ENCODE peak calls at places on chromosomes 6 and 20, in six cellular contexts. I is PC-3, Z is fibroblast of mammary gland, A is psoas muscle, R is cardiac muscle cell, U is upper lobe of left lung. E is an unnamed sample.

GRCh38 chr6:170238741-170239565 is 51.9 kb downstream of the DLL1 start:
- DNase-seq in A (no peak), I (no peak), Z (no peak), R (no peak), U (no peak), E (no peak)

GRCh38 chr6:15594512-15595241 is 68.2 kb downstream of the DTNBP1 start:
- DNase-seq in I (no peak), A (no peak), Z (no peak), R (no peak), U (no peak), E (no peak)

GRCh38 chr6:168526841-168527281 is 85.9 kb downstream of the SMOC2 start:
- DNase-seq in I (no peak), Z (peak), U (peak), R (peak), A (peak), E (no peak)

GRCh38 chr6:93419304-93420162 is at the start of gene EPHA7:
- DNase-seq in A (peak), I (peak), R (peak), U (peak), Z (peak), E (peak)

GRCh38 chr20:23242556-23243180 is 107.9 kb upstream of the NXT1 start:
- DNase-seq in Z (no peak), U (no peak), I (no peak), R (no peak), A (no peak), E (no peak)

GRCh38 chr6:135182993-135183531 is 2.0 kb downstream of the MYB start:
- DNase-seq in U (peak), I (peak), A (no peak), Z (no peak), R (no peak), E (no peak)

GRCh38 chr20:45595235-45595634 is 16.2 kb upstream of the WFDC8 start:
- DNase-seq in A (no peak), I (no peak), U (no peak), R (no peak), Z (no peak), E (no peak)

GRCh38 chr6:27176096-27176495 is 71.4 kb upstream of the PRSS16 start:
- DNase-seq in U (no peak), I (no peak), R (peak), A (no peak), Z (peak), E (peak)

GRCh38 chr6:115830895-115831294 is 229.8 kb downstream of the FRK start:
- DNase-seq in U (no peak), A (no peak), R (peak), I (peak), Z (no peak), E (no peak)

GRCh38 chr6:28734443-28734959 is 189.3 kb downstream of the TRIM27 start:
- DNase-seq in A (no peak), I (no peak), U (no peak), R (no peak), Z (no peak), E (no peak)

GRCh38 chr20:41594514-41595322 is 23.5 kb downstream of the CHD6 start:
- DNase-seq in Z (no peak), A (no peak), I (no peak), R (no peak), U (no peak), E (no peak)

GRCh38 chr6:72322778-72323177 is 299.1 kb upstream of the KCNQ5 start:
- DNase-seq in R (peak), Z (peak), A (no peak), I (no peak), U (no peak), E (peak)

GRCh38 chr20:52129611-52130010 is 62.0 kb downstream of the ZFP64 start:
- DNase-seq in I (no peak), U (no peak), R (no peak), Z (no peak), A (no peak), E (peak)

GRCh38 chr6:139496654-139497343 is 122.4 kb upstream of the CITED2 start:
- DNase-seq in R (no peak), Z (no peak), U (no peak), I (no peak), A (no peak), E (no peak)

GRCh38 chr6:41066867-41067304 is 5.3 kb downstream of the OARD1 start:
- DNase-seq in I (peak), R (peak), Z (peak), A (peak), U (peak), E (peak)

GRCh38 chr6:43771858-43772570 is 2.0 kb downstream of the VEGFA start:
- DNase-seq in A (peak), Z (no peak), U (peak), I (peak), R (peak), E (peak)

GRCh38 chr6:156191895-156192294 is 585.3 kb upstream of the ARID1B start:
- DNase-seq in R (no peak), U (no peak), Z (no peak), A (no peak), I (no peak), E (no peak)

GRCh38 chr6:105452924-105453756 is 50.3 kb upstream of the PREP start:
- DNase-seq in U (peak), Z (no peak), A (no peak), R (no peak), I (no peak), E (no peak)

GRCh38 chr20:11094196-11094595 is 420.4 kb upstream of the JAG1 start:
- DNase-seq in Z (no peak), R (no peak), A (no peak), U (no peak), I (no peak), E (no peak)

GRCh38 chr6:26088344-26088743 is 1.1 kb downstream of the HFE start:
- DNase-seq in Z (peak), U (no peak), A (no peak), R (no peak), I (no peak), E (no peak)

GRCh38 chr20:48538856-48539255 is 288.9 kb downstream of the PREX1 start:
- DNase-seq in A (no peak), U (no peak), R (no peak), I (peak), Z (no peak), E (no peak)

GRCh38 chr20:48547682-48548081 is 280.1 kb downstream of the PREX1 start:
- DNase-seq in Z (no peak), I (no peak), U (no peak), R (no peak), A (no peak), E (no peak)

GRCh38 chr20:48541581-48542071 is 286.2 kb downstream of the PREX1 start:
- DNase-seq in R (no peak), I (no peak), U (no peak), Z (no peak), A (no peak), E (no peak)

GRCh38 chr20:48544402-48545333 is 283.1 kb downstream of the PREX1 start:
- DNase-seq in R (no peak), A (no peak), Z (no peak), U (no peak), I (peak), E (no peak)
- TF ChIP-seq CTCF in R (no peak), A (no peak), Z (no peak), U (no peak), I (no peak), E (no peak)

DNA sequence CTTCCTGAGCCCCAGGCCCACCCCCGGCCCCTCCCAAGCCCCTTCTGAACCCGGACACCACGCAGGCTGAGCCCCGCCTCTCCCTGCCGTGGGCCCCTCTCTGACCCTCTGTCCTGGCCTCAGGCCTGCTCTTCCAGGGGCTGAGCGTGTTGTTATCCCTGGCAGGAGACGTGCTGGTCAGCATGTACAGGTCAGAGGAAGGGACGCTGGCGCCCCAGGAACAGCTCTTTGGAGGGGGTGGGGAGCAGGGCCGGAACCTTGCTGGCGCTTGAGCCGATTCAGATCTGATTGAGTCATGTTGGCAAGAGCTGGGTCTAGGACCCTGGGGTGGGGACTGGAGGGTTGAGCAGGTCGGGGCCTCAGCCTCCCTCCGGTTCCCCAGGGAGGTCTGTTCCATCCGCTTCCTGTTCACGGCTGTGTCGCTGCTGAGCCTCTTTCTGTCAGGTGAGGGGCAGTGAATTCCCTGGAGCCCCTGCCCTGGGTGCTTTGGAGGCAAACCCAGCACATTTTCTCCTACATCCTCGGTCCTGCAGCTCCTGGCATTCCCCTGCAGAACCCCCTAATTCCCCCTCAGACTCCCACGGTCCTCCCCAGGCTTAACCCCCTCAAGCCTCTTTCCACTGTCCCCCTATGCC is 1.9 kb downstream of the SPAG4 start:
- DNase-seq in I (peak), Z (peak), A (peak), U (peak), R (peak), E (peak)
- H3K4me3 ChIP-seq in I (peak), Z (peak), A (peak), U (peak), R (peak), E (peak)

GRCh38 chr6:129558248-129558647 is 151.7 kb downstream of the ARHGAP18 start:
- DNase-seq in Z (no peak), I (no peak), R (no peak), A (no peak), U (no peak), E (no peak)

GRCh38 chr6:129552413-129552812 is 157.6 kb downstream of the ARHGAP18 start:
- DNase-seq in I (no peak), A (no peak), U (no peak), R (no peak), Z (no peak), E (no peak)

GRCh38 chr6:129555206-129555832 is 154.7 kb downstream of the ARHGAP18 start:
- DNase-seq in A (no peak), R (peak), Z (peak), I (no peak), U (no peak), E (peak)
- TF ChIP-seq CTCF in A (no peak), R (no peak), Z (no peak), I (no peak), U (no peak), E (no peak)

GRCh38 chr6:85458782-85459181 is 8.9 kb downstream of the NT5E start:
- DNase-seq in A (no peak), U (no peak), I (peak), Z (no peak), R (no peak), E (peak)
- H3K4me3 ChIP-seq in A (no peak), U (no peak), I (peak), Z (no peak), R (no peak), E (no peak)

GRCh38 chr20:19802492-19803158 is 44.6 kb downstream of the RIN2 start:
- DNase-seq in I (peak), Z (no peak), A (no peak), U (no peak), R (no peak), E (no peak)
- TF ChIP-seq CTCF in I (peak), Z (no peak), A (peak), U (no peak), R (peak), E (no peak)

GRCh38 chr20:43941476-43942212 is 27.0 kb downstream of the TOX2 start:
- DNase-seq in U (no peak), R (peak), Z (peak), A (no peak), I (peak), E (no peak)
- H3K4me3 ChIP-seq in U (no peak), R (no peak), Z (no peak), A (no peak), I (no peak), E (no peak)

DNA sequence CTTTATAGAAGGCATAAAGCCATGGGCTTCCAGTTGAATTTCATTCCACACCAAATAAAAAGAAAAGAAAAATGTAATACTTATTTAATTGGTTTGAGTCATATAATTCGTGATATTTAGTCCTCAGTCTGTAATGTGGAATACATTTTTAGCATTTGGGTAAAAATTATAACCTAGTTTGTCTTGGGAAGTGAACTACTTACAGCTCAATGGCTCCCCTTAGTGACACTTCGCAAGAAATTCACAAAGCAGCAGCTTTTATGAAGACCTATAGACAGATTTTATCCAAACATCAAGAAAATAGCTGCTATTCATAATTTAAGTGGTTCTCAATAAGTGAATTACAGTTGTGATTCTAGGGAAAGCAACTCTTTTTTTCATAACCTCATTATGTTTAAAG is 72.1 kb downstream of the RSPO3 start:
- DNase-seq in Z (peak), R (peak), A (no peak), I (peak), U (no peak), E (peak)
- TF ChIP-seq CTCF in Z (peak), R (peak), A (peak), I (peak), U (no peak), E (peak)

GRCh38 chr6:18247002-18247401 is 17.3 kb downstream of the DEK start:
- DNase-seq in I (no peak), Z (no peak), A (no peak), U (no peak), R (no peak), E (no peak)
- H3K4me3 ChIP-seq in I (no peak), Z (no peak), A (no peak), U (no peak), R (no peak), E (no peak)

DNA sequence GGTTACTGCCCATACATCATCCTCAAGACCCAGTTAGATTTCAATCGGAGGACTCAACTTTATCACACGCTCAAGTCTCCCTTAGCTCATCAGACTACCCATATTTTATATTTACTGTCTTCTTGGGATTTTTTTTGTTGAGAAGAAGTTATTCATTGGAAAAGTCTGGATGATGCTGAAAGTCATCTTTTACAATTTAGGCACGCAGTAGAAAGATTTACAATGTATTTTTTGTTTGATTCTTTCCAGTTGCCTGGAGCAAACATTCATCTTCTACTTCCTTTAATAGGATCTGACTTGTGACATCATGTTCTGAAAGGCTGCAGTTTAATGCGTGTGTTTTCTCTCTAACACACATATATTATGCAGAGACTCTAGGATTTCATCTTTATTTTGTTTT is 235.7 kb downstream of the DOK5 start:
- DNase-seq in A (no peak), U (no peak), Z (no peak), R (no peak), I (no peak), E (no peak)
- TF ChIP-seq CTCF in A (no peak), U (no peak), Z (no peak), R (no peak), I (no peak), E (no peak)

GRCh38 chr6:150686566-150686965 is 86.9 kb downstream of the PLEKHG1 start:
- DNase-seq in I (no peak), U (no peak), R (no peak), A (no peak), Z (no peak), E (no peak)
- H3K4me3 ChIP-seq in I (no peak), U (no peak), R (no peak), A (no peak), Z (no peak), E (no peak)

E was measured in AG10803.